ENCODE peak calls at places on chromosome 21, in ten cellular contexts. E, R, Z, D, U, B, A, L, F and M are unnamed samples.

GRCh38 chr21:20311388-20311787 is 686.8 kb upstream of the NCAM2 start:
- DNase-seq in R (no peak), F (no peak), E (no peak), L (no peak), U (no peak), Z (no peak), B (no peak), A (no peak), D (no peak), M (no peak)

GRCh38 chr21:16407403-16408279 is 677.9 kb downstream of the USP25 start:
- DNase-seq in Z (no peak), E (no peak), B (no peak), F (peak), U (no peak), D (no peak), R (no peak), A (no peak), L (no peak), M (peak)

GRCh38 chr21:32889596-32889995 is 118.0 kb upstream of the PAXBP1 start:
- DNase-seq in E (no peak), D (no peak), R (no peak), Z (no peak), U (no peak), F (no peak), A (no peak), B (no peak), L (peak), M (peak)

GRCh38 chr21:35641271-35642016 is 418.9 kb downstream of the SETD4 start:
- DNase-seq in Z (peak), U (no peak), R (no peak), E (no peak), B (no peak), F (peak), D (no peak), A (no peak), L (peak), M (peak)

GRCh38 chr21:40622531-40622930 is 224.4 kb downstream of the DSCAM start:
- DNase-seq in E (no peak), Z (no peak), U (no peak), D (no peak), L (no peak), F (no peak), R (no peak), B (no peak), A (peak), M (no peak)

GRCh38 chr21:26449161-26449560 is 123.9 kb downstream of the CYYR1 start:
- DNase-seq in D (no peak), Z (peak), R (no peak), F (peak), B (no peak), U (no peak), E (peak), L (peak), A (peak), M (peak)

GRCh38 chr21:35257413-35257812 is 208.3 kb upstream of the RUNX1 start:
- DNase-seq in L (peak), E (peak), U (peak), Z (peak), D (no peak), A (peak), R (no peak), F (peak), B (peak), M (peak)

GRCh38 chr21:19553930-19554615 is 1150.5 kb upstream of the TMPRSS15 start:
- DNase-seq in D (no peak), A (no peak), F (no peak), Z (no peak), E (no peak), L (no peak), R (peak), U (no peak), B (no peak), M (no peak)

GRCh38 chr21:35006248-35006647 is 42.9 kb downstream of the RUNX1 start:
- DNase-seq in F (no peak), A (no peak), B (no peak), L (no peak), E (no peak), R (no peak), U (no peak), D (no peak), Z (no peak), M (no peak)

GRCh38 chr21:27526451-27526850 is 559.6 kb upstream of the ADAMTS5 start:
- DNase-seq in E (peak), Z (no peak), B (no peak), U (no peak), D (no peak), A (no peak), L (peak), F (no peak), R (no peak), M (peak)

GRCh38 chr21:46617267-46618051 is 12.6 kb upstream of the S100B start:
- DNase-seq in A (no peak), F (peak), R (no peak), B (no peak), Z (no peak), E (no peak), D (no peak), U (no peak), L (peak), M (peak)

GRCh38 chr21:27759091-27759659 is 792.3 kb upstream of the ADAMTS5 start:
- DNase-seq in Z (no peak), E (no peak), L (no peak), B (no peak), U (no peak), A (peak), D (no peak), R (peak), F (no peak), M (no peak)

GRCh38 chr21:8989261-8989882 is 1532.0 kb upstream of the TPTE start:
- DNase-seq in U (no peak), B (no peak), L (no peak), E (no peak), Z (no peak), A (no peak), F (no peak), R (no peak), D (no peak), M (no peak)

GRCh38 chr21:35063428-35064172 is 14.5 kb upstream of the RUNX1 start:
- DNase-seq in U (no peak), E (no peak), R (no peak), F (no peak), D (no peak), L (no peak), Z (no peak), A (no peak), B (no peak), M (no peak)

GRCh38 chr21:26067836-26068401 is 102.7 kb downstream of the APP start:
- DNase-seq in D (no peak), F (no peak), A (no peak), Z (no peak), L (no peak), B (no peak), R (no peak), E (peak), U (no peak), M (no peak)

GRCh38 chr21:27388835-27389234 is 421.9 kb upstream of the ADAMTS5 start:
- DNase-seq in Z (no peak), U (no peak), F (no peak), B (no peak), L (no peak), R (no peak), A (no peak), E (no peak), D (no peak), M (no peak)

GRCh38 chr21:39630191-39630591 is 17.5 kb downstream of the B3GALT5 start:
- DNase-seq in U (no peak), B (no peak), D (no peak), R (no peak), L (peak), Z (no peak), A (no peak), E (no peak), F (peak), M (peak)

GRCh38 chr21:25457411-25457810 is 149.9 kb downstream of the MRPL39 start:
- DNase-seq in E (peak), A (peak), Z (no peak), R (no peak), D (no peak), U (no peak), L (peak), F (peak), B (no peak), M (peak)

GRCh38 chr21:15967661-15968060 is 237.9 kb downstream of the USP25 start:
- DNase-seq in R (no peak), L (peak), A (no peak), U (no peak), B (no peak), E (peak), D (no peak), F (peak), Z (no peak), M (no peak)

GRCh38 chr21:26736449-26736848 is 108.8 kb downstream of the ADAMTS1 start:
- DNase-seq in B (no peak), E (no peak), Z (no peak), F (no peak), L (no peak), U (no peak), A (no peak), R (no peak), D (no peak), M (no peak)

GRCh38 chr21:15730484-15731242 is 881 bp downstream of the USP25 start:
- DNase-seq in D (no peak), U (peak), B (no peak), E (no peak), R (no peak), A (peak), L (no peak), F (no peak), Z (no peak), M (peak)

GRCh38 chr21:20110368-20110767 is 887.8 kb upstream of the NCAM2 start:
- DNase-seq in B (no peak), L (no peak), F (no peak), Z (no peak), D (no peak), E (no peak), A (no peak), U (no peak), R (no peak), M (no peak)

GRCh38 chr21:8990326-8991087 is 1530.9 kb upstream of the TPTE start:
- DNase-seq in B (no peak), U (no peak), D (no peak), E (no peak), R (peak), F (no peak), A (no peak), Z (no peak), L (no peak), M (no peak)

GRCh38 chr21:35737425-35737824 is 322.9 kb downstream of the SETD4 start:
- DNase-seq in F (no peak), U (no peak), L (no peak), A (no peak), D (no peak), E (no peak), Z (no peak), R (no peak), B (no peak), M (no peak)

DNA sequence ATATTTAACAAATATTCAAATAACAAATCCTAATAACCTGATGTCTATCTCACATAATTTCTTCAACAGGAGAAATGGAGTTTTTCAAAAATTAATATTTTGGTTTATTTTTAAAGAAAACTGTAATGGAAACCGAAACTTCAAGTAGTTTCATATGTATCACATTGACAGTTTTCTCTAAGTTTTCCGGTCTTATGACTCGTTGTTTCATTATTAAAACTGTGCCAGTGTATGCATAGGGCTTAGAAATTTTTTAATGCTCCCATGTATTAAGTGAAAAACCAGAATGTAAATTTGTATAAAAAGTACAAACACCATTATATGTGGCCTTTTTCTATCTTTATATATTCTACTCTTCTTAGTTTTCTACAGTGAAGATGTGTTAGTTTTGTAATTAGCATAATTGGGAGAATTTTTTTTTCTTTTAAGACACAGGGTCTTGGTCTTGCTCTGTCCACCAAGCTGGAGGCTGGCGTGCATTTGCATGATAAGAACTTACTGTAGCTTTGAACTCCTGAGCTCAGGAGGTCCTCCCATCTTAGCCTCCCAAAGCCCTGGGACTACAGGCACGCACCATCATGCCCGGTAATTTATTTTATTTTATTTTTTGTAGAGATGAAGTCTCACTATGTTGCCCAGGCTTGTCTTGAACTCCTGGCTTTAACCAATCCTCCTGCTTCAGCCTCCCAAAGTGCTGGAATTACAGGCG is 43.9 kb upstream of the SAMSN1 start:
- DNase-seq in A (no peak), B (no peak), U (no peak), R (no peak), L (no peak), Z (no peak), D (no peak), E (no peak), F (no peak), M (no peak)
- H3K4me3 ChIP-seq in A (no peak), B (no peak), U (no peak), R (no peak), L (no peak), Z (no peak), D (no peak), E (no peak), F (no peak), M (no peak)

GRCh38 chr21:31537872-31538576 is 121.5 kb upstream of the SOD1 start:
- DNase-seq in L (no peak), E (no peak), A (no peak), Z (no peak), D (no peak), F (no peak), B (no peak), U (no peak), R (peak), M (no peak)
- TF ChIP-seq CTCF in L (no peak), E (peak), A (peak), Z (no peak), D (no peak), F (peak), B (peak), U (no peak), R (peak), M (no peak)

GRCh38 chr21:38121888-38122705 is 134.7 kb upstream of the KCNJ15 start:
- DNase-seq in E (no peak), U (no peak), B (no peak), D (no peak), R (no peak), L (no peak), A (no peak), Z (no peak), F (no peak), M (no peak)
- H3K4me3 ChIP-seq in E (no peak), U (no peak), B (no peak), D (no peak), R (no peak), L (no peak), A (no peak), Z (no peak), F (no peak), M (no peak)

GRCh38 chr21:33890187-33890586 is 25.4 kb downstream of the ATP5PO start:
- DNase-seq in U (no peak), R (no peak), L (no peak), Z (no peak), B (no peak), A (no peak), F (no peak), D (no peak), E (no peak), M (no peak)

GRCh38 chr21:33895356-33895755 is 20.2 kb downstream of the ATP5PO start:
- DNase-seq in L (no peak), A (no peak), R (no peak), E (no peak), Z (no peak), F (no peak), D (no peak), B (no peak), U (no peak), M (no peak)

GRCh38 chr21:33894736-33895288 is 20.8 kb downstream of the ATP5PO start:
- DNase-seq in U (peak), D (peak), B (peak), E (peak), L (peak), F (peak), Z (peak), R (peak), A (peak), M (peak)

GRCh38 chr21:33893917-33894316 is 21.7 kb downstream of the ATP5PO start:
- DNase-seq in B (no peak), U (no peak), F (no peak), R (no peak), A (no peak), Z (no peak), D (no peak), L (no peak), E (no peak), M (no peak)

DNA sequence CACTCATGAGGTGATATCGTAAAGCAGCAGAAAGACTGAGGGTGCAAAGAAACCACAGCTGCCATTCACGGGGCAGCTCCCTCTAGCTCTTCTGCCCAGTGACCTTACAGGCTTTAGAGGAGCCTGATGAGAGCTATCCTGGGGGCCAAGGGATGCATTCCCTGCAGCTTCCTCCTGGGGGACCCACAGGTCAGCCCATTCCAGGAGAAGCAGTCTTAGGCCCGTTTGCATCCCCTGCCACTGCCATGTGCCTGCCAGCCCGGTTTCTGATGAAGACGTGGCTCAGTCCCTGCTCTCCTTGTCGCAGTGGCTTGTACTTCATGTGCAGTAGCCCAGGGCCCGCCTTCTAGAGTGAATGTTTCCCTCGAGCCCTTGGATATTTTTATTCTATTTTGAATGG is 22.8 kb downstream of the ATP5PO start:
- DNase-seq in F (no peak), R (peak), L (no peak), D (no peak), A (no peak), B (no peak), Z (no peak), E (no peak), U (no peak), M (no peak)
- TF ChIP-seq CTCF in F (no peak), R (peak), L (peak), D (no peak), A (no peak), B (no peak), Z (no peak), E (no peak), U (no peak), M (no peak)

GRCh38 chr21:43289442-43289841 is 120.6 kb downstream of the CRYAA start:
- DNase-seq in E (no peak), D (no peak), A (no peak), U (no peak), Z (no peak), R (no peak), L (no peak), B (no peak), F (no peak), M (no peak)

GRCh38 chr21:43287111-43287973 is 118.5 kb downstream of the CRYAA start:
- DNase-seq in B (no peak), R (no peak), U (no peak), F (no peak), A (no peak), D (no peak), Z (no peak), L (no peak), E (no peak), M (no peak)

GRCh38 chr21:43286196-43286595 is 117.4 kb downstream of the CRYAA start:
- DNase-seq in D (no peak), E (no peak), R (no peak), U (no peak), F (no peak), B (no peak), A (no peak), Z (no peak), L (no peak), M (no peak)

GRCh38 chr21:43289966-43290365 is 121.2 kb downstream of the CRYAA start:
- DNase-seq in F (no peak), U (no peak), E (no peak), D (no peak), L (no peak), Z (no peak), R (no peak), A (no peak), B (no peak), M (no peak)

DNA sequence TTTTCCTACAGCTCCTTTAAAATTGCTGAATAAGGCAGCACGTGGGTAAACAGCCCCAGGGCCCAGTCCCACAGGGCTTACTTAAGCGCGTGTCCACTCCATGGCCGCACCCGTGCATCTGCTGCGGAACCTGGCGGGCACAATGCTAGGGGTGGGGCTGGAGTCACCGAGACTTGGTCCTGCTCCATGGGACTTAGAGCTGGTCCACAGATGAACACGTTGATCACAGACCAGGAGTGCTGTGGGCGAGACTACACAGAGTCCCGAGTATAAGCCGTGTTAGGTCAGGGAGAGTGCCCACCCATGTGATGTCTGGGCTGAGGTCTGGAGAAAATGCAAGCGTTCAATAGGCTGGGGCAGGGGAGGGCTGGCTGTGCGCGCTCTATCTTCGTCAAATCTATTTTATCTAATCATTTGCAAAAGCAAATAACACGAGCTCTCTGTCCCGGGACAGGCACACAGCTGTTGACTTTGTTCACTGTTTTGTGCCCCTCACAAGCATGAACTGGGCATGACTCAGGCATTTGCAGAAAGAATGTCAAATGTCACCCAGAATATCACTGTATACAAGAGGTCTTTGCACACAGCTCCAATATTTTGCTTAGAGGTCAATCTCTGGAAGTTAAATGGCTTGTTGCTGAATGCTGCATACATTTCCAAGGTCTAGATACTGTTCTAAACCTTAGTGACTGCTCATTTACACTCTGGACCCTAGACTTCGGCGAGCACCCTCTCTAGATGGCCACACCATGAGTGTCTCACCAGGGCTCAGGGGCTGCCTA is 119.4 kb downstream of the CRYAA start:
- DNase-seq in A (peak), U (peak), E (no peak), B (no peak), R (no peak), F (no peak), D (no peak), Z (no peak), L (no peak), M (no peak)
- H3K4me3 ChIP-seq in A (no peak), U (no peak), E (no peak), B (no peak), R (no peak), F (no peak), D (no peak), Z (no peak), L (no peak), M (no peak)

GRCh38 chr21:42554251-42554937 is 40.7 kb downstream of the SLC37A1 start:
- DNase-seq in A (no peak), E (no peak), F (no peak), D (no peak), U (peak), Z (no peak), B (peak), R (peak), L (no peak), M (no peak)
- TF ChIP-seq CTCF in A (no peak), E (no peak), F (no peak), D (no peak), U (no peak), Z (no peak), B (no peak), R (peak), L (no peak), M (no peak)

GRCh38 chr21:45299026-45299863 is 11.6 kb upstream of the POFUT2 start:
- DNase-seq in Z (no peak), L (no peak), U (no peak), B (peak), R (peak), D (peak), F (no peak), E (peak), A (no peak), M (no peak)
- H3K4me3 ChIP-seq in Z (no peak), L (no peak), U (no peak), B (no peak), R (no peak), D (peak), F (no peak), E (no peak), A (no peak), M (no peak)

GRCh38 chr21:28974531-28975227 is 18.0 kb downstream of the LTN1 start:
- DNase-seq in U (no peak), E (no peak), F (no peak), A (no peak), D (no peak), B (no peak), L (no peak), Z (no peak), R (no peak), M (no peak)
- TF ChIP-seq CTCF in U (no peak), E (no peak), F (no peak), A (no peak), D (no peak), B (no peak), L (no peak), Z (no peak), R (no peak), M (no peak)